ENCODE peak calls at places on chromosomes 11 and 22, in eight cellular contexts. I is NCI-H1105 treated with DMSO at 0.1 percent for 48 hours; V is iPS-NIHi11; F is OCI-LY7; E is fibroblast of mammary gland; X is brain microvascular endothelial cell; A is NCI-H2081; B is activated CD4-positive, alpha-beta T cell treated with anti-CD3 and anti-CD28 coated beads for 24 hours. H is an unnamed sample.

GRCh38 chr22:20433686-20434241 is 3.9 kb downstream of the SCARF2 start:
- DNase-seq in I (no peak), V (no peak), F (no peak), E (no peak), X (no peak), A (no peak), B (no peak), H (no peak)

GRCh38 chr11:118918128-118918685 is 7.5 kb downstream of the BCL9L start:
- DNase-seq in I (peak), V (no peak), F (no peak), E (peak), X (peak), A (peak), B (no peak), H (peak)

GRCh38 chr22:19434829-19435580 is 2.7 kb downstream of the MRPL40 start:
- DNase-seq in I (no peak), V (no peak), F (peak), E (no peak), X (no peak), A (no peak), B (no peak), H (no peak)

GRCh38 chr11:64642418-64642735 is 51.4 kb downstream of the SLC22A12 start:
- DNase-seq in I (no peak), V (no peak), F (no peak), E (no peak), X (no peak), A (no peak), B (no peak), H (no peak)

GRCh38 chr11:11584446-11584810 is 37.4 kb downstream of the GALNT18 start:
- DNase-seq in I (no peak), V (no peak), F (no peak), E (peak), X (peak), A (no peak), B (no peak), H (no peak)

GRCh38 chr11:44728085-44728410 is 1.3 kb downstream of the TSPAN18 start:
- DNase-seq in I (no peak), V (no peak), F (no peak), E (no peak), X (no peak), A (no peak), B (no peak), H (no peak)

GRCh38 chr11:6474806-6475500 is 1.2 kb upstream of the TRIM3 start:
- DNase-seq in I (no peak), V (no peak), F (no peak), E (no peak), X (no peak), A (no peak), B (no peak), H (no peak)

GRCh38 chr11:43789700-43790443 is 90.8 kb upstream of the ALKBH3 start:
- DNase-seq in I (no peak), V (no peak), F (no peak), E (peak), X (peak), A (no peak), B (no peak), H (no peak)

GRCh38 chr11:59429924-59430516 is 3.8 kb upstream of the OR5A2 start:
- DNase-seq in I (peak), V (peak), F (peak), E (peak), X (peak), A (peak), B (peak), H (peak)

GRCh38 chr22:42768385-42769035 is 47.8 kb upstream of the A4GALT start:
- DNase-seq in I (no peak), V (peak), F (no peak), E (no peak), X (no peak), A (no peak), B (no peak), H (no peak)

GRCh38 chr11:120065176-120065575 is 72.7 kb downstream of the TRIM29 start:
- DNase-seq in I (no peak), V (no peak), F (no peak), E (no peak), X (no peak), A (no peak), B (no peak), H (no peak)

GRCh38 chr11:86888164-86888977 is 66.8 kb downstream of the FZD4 start:
- DNase-seq in I (no peak), V (no peak), F (no peak), E (peak), X (no peak), A (no peak), B (no peak), H (no peak)

GRCh38 chr22:45883811-45884170 is 93.2 kb downstream of the WNT7B start:
- DNase-seq in I (no peak), V (no peak), F (no peak), E (no peak), X (no peak), A (no peak), B (no peak), H (no peak)

GRCh38 chr11:108897071-108897481 is 232.2 kb downstream of the DDX10 start:
- DNase-seq in I (no peak), V (no peak), F (no peak), E (no peak), X (no peak), A (no peak), B (no peak), H (no peak)

H was measured in NCI-H510A.